ENCODE peak calls at places on chromosomes 13 and 19, in six cellular contexts. Q is A549, J is GM12878, R is tibial artery, C is aorta, U is coronary artery. M is an unnamed sample.

GRCh38 chr19:45558399-45558878 is 26.2 kb downstream of the OPA3 start:
- DNase-seq in U (no peak), R (no peak), C (no peak), Q (peak), J (no peak), M (no peak)

GRCh38 chr19:16273005-16273404 is 51.6 kb upstream of the KLF2 start:
- DNase-seq in C (peak), U (no peak), R (peak), Q (no peak), J (no peak), M (no peak)

GRCh38 chr13:111537843-111538499 is 217.5 kb downstream of the TEX29 start:
- DNase-seq in C (no peak), Q (no peak), J (no peak), U (no peak), R (no peak), M (no peak)

GRCh38 chr13:40996433-40997095 is 22.6 kb downstream of the ELF1 start:
- DNase-seq in R (no peak), U (no peak), J (no peak), Q (no peak), C (no peak), M (no peak)

GRCh38 chr19:39390460-39390758 is 497 bp downstream of the PAF1 start:
- DNase-seq in U (no peak), J (no peak), Q (no peak), C (no peak), R (peak), M (no peak)

GRCh38 chr13:113553541-113554332 is 30.8 kb upstream of the TFDP1 start:
- DNase-seq in Q (no peak), J (no peak), C (peak), U (peak), R (no peak), M (no peak)

GRCh38 chr13:31670831-31671617 is 68.3 kb upstream of the RXFP2 start:
- DNase-seq in Q (no peak), R (no peak), U (no peak), J (no peak), C (no peak), M (no peak)

GRCh38 chr19:8577247-8577646 is at the start of gene MYO1F:
- DNase-seq in R (peak), Q (no peak), J (no peak), U (no peak), C (no peak), M (no peak)

GRCh38 chr13:45341799-45342584 is 1.0 kb upstream of the TPT1 start:
- DNase-seq in J (no peak), R (peak), C (peak), Q (no peak), U (peak), M (no peak)

GRCh38 chr19:29867984-29868383 is 56.2 kb downstream of the CCNE1 start:
- DNase-seq in U (no peak), Q (no peak), C (peak), J (no peak), R (no peak), M (no peak)

GRCh38 chr19:13401388-13401787 is 104.9 kb downstream of the CACNA1A start:
- DNase-seq in C (no peak), Q (peak), J (no peak), U (no peak), R (no peak), M (no peak)

GRCh38 chr13:31209172-31209818 is 9.5 kb downstream of the B3GLCT start:
- DNase-seq in C (no peak), R (peak), U (no peak), J (no peak), Q (no peak), M (no peak)

GRCh38 chr19:45450042-45450380 is 17.8 kb upstream of the FOSB start:
- DNase-seq in R (no peak), Q (no peak), U (no peak), J (no peak), C (no peak), M (no peak)

GRCh38 chr13:46866150-46866549 is 30.7 kb downstream of the HTR2A start:
- DNase-seq in Q (peak), R (peak), U (no peak), J (no peak), C (no peak), M (peak)

GRCh38 chr19:52673014-52673413 is 34.9 kb upstream of the ZNF83 start:
- DNase-seq in C (no peak), U (no peak), R (no peak), Q (no peak), J (no peak), M (no peak)

GRCh38 chr13:35961461-35962220 is 169.5 kb downstream of the DCLK1 start:
- DNase-seq in U (no peak), C (no peak), Q (no peak), J (no peak), R (no peak), M (no peak)

GRCh38 chr19:571127-571974 is 1.0 kb upstream of the BSG start:
- DNase-seq in Q (peak), J (peak), R (no peak), C (peak), U (no peak), M (no peak)

GRCh38 chr19:55232986-55233385 is 4.4 kb upstream of the TMEM86B start:
- DNase-seq in Q (no peak), R (no peak), C (no peak), J (no peak), U (no peak), M (no peak)

GRCh38 chr13:97091202-97091601 is 96.9 kb upstream of the OXGR1 start:
- DNase-seq in C (no peak), U (no peak), J (no peak), Q (no peak), R (no peak), M (no peak)

GRCh38 chr19:1037553-1038115 is 2.3 kb upstream of the ABCA7 start:
- DNase-seq in R (no peak), U (no peak), Q (no peak), J (no peak), C (no peak), M (no peak)

GRCh38 chr13:37476874-37477273 is 121.7 kb downstream of the POSTN start:
- DNase-seq in R (no peak), C (no peak), Q (no peak), J (no peak), U (no peak), M (no peak)

GRCh38 chr13:98774776-98775175 is 22.3 kb upstream of the SLC15A1 start:
- DNase-seq in C (no peak), Q (no peak), J (no peak), U (no peak), R (no peak), M (no peak)

GRCh38 chr13:31627097-31627496 is 112.2 kb upstream of the RXFP2 start:
- DNase-seq in C (no peak), U (no peak), R (no peak), Q (no peak), J (no peak), M (no peak)

GRCh38 chr13:93145199-93145598 is 81.4 kb upstream of the GPC6 start:
- DNase-seq in C (no peak), U (no peak), Q (no peak), R (no peak), J (no peak), M (no peak)

GRCh38 chr13:35283856-35284255 is 192.6 kb downstream of the MAB21L1 start:
- DNase-seq in Q (peak), U (no peak), C (no peak), R (no peak), J (no peak), M (peak)

GRCh38 chr13:52001120-52001731 is 10.0 kb downstream of the ATP7B start:
- DNase-seq in Q (peak), C (no peak), R (no peak), J (no peak), U (no peak), M (no peak)

GRCh38 chr19:30004403-30004802 is 62.4 kb downstream of the URI1 start:
- DNase-seq in C (no peak), J (no peak), Q (no peak), U (no peak), R (no peak), M (no peak)

GRCh38 chr13:18993884-18994660 is 187.6 kb downstream of the TUBA3C start:
- DNase-seq in C (no peak), U (no peak), J (no peak), Q (no peak), R (no peak), M (no peak)

GRCh38 chr13:42418184-42418583 is 146.2 kb downstream of the AKAP11 start:
- DNase-seq in J (no peak), U (no peak), C (no peak), Q (no peak), R (no peak), M (no peak)

GRCh38 chr13:74889321-74889720 is 592.6 kb downstream of the TBC1D4 start:
- DNase-seq in U (no peak), C (no peak), J (no peak), R (no peak), Q (no peak), M (no peak)

GRCh38 chr13:98405690-98406344 is 171.1 kb downstream of the STK24 start:
- DNase-seq in C (no peak), Q (no peak), U (no peak), J (no peak), R (no peak), M (no peak)

GRCh38 chr19:16351133-16351809 is 26.6 kb downstream of the KLF2 start:
- DNase-seq in R (no peak), U (no peak), J (no peak), Q (peak), C (no peak), M (no peak)

GRCh38 chr19:54390942-54391577 is 24.2 kb upstream of the TTYH1 start:
- DNase-seq in R (no peak), U (no peak), C (no peak), J (no peak), Q (peak), M (no peak)

GRCh38 chr19:342801-343421 is 1.7 kb downstream of the MIER2 start:
- DNase-seq in R (peak), Q (no peak), U (no peak), J (peak), C (peak), M (no peak)

GRCh38 chr13:98585398-98585754 is 8.5 kb upstream of the STK24 start:
- DNase-seq in Q (no peak), J (no peak), C (no peak), U (no peak), R (no peak), M (no peak)

GRCh38 chr13:48621056-48621455 is 32.7 kb upstream of the CYSLTR2 start:
- DNase-seq in C (no peak), J (no peak), R (no peak), Q (no peak), U (no peak), M (no peak)

GRCh38 chr13:45542878-45543277 is 72.7 kb downstream of the ERICH6B start:
- DNase-seq in J (no peak), U (no peak), C (no peak), Q (no peak), R (no peak), M (no peak)

GRCh38 chr19:38291855-38292254 is 12.2 kb upstream of the C19orf33 start:
- DNase-seq in J (no peak), R (no peak), C (no peak), U (no peak), Q (no peak), M (no peak)

DNA sequence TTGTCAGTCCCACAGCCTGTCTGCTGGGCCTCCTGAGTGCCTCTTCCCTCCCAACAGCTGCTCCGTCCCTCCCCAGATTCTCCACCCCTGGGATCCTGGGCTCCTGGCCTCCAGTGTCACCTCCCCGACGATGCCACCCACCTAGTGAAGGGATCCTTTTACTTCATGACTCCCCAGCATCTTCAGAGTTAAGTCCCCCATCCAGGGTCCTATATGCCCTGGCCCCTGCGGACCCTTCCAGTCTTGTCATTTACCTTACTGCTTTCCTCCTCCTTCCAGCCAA is 4.5 kb upstream of the PRX start:
- DNase-seq in J (no peak), U (no peak), R (no peak), C (no peak), Q (no peak), M (no peak)
- H3K27ac ChIP-seq in J (peak), U (peak), R (peak), C (no peak), Q (peak), M (no peak)

DNA sequence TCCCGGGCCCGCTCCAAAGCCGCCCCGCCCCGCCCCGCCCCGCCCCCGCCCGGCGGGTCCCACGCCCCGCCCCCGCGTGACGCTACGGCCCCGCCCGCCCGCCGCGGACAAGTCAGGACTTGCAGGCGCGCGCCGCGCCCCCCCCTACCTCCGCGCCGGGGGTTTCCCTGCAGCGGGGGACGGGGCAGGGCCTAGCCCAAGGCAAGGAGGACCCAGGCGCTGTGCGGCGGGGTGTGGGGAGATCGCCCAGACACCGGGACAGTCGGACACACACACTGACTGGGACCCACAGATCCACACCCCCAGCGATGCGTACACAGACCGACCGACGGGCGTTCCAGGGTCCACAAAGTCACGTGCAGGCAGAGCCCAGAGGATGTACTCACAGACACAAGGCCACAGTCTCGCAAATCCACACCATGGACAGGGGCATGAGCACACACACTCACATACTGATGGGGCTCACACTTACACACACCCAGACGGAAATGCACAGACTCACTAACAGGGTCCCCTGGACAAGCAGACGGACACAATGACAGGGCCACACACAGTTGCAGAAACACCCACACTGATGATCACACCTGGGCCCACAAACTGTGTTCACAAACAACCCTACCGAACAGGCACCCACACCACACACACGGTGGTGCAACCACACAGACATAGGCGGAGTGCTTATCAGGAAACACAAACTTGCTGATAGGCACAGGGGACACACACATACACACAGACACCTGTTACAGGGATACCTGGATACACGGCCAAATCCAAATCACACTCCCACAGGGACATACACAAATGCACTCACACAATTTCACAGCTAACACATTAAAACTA is 436 bp upstream of the BBC3 start:
- DNase-seq in C (peak), J (peak), R (peak), Q (peak), U (peak), M (no peak)
- H3K27ac ChIP-seq in C (peak), J (peak), R (peak), Q (peak), U (peak), M (peak)

DNA sequence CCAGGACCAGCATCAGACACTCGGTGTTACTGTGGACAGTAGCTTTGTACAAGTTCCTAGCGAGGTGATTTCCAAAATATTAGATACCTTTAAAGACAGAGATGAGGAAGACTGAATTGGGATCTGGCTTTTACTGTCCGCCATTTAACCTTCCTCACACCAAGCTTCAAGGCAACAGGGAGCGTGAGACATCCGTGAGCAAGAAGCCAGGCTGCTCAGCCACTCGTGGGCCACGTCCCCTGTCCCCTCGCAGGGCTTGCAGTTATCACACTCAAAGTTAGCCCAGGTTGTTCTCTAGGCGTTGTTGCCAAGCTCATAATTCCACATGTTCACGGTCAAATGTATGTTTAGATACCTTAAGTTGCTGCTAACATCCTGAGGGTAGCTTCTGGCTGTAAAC is 102.9 kb downstream of the COL4A2 start:
- DNase-seq in U (peak), C (peak), J (no peak), Q (no peak), R (no peak), M (no peak)
- H3K27ac ChIP-seq in U (peak), C (peak), J (no peak), Q (no peak), R (peak), M (no peak)

DNA sequence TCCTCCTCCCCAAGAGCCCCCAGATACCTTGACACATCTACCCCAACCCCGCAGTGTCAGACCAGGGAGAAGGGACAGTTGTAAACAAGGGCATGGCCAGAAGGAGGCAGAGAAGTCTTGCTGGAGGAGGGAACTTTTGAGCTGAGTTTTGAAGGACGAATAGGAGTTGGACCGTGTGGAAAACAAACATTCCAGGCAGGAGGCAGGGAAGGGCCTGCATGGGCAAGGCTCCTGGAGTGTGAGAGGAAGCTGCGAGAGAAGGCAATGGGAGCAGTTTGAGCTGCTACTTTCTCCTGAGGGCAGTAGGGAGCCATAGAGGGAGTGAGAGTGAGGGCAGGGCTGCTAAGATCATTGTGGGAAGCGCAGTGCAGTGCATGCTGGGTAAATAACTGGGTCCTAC is 23.3 kb downstream of the IL12RB1 start:
- DNase-seq in R (no peak), Q (peak), J (no peak), C (no peak), U (no peak), M (no peak)
- H3K27ac ChIP-seq in R (no peak), Q (no peak), J (no peak), C (no peak), U (no peak), M (no peak)

GRCh38 chr13:77477299-77477848 is 58.1 kb upstream of the SCEL start:
- DNase-seq in Q (no peak), J (no peak), U (no peak), R (no peak), C (no peak), M (no peak)
- H3K27ac ChIP-seq in Q (peak), J (peak), U (no peak), R (no peak), C (no peak), M (no peak)

DNA sequence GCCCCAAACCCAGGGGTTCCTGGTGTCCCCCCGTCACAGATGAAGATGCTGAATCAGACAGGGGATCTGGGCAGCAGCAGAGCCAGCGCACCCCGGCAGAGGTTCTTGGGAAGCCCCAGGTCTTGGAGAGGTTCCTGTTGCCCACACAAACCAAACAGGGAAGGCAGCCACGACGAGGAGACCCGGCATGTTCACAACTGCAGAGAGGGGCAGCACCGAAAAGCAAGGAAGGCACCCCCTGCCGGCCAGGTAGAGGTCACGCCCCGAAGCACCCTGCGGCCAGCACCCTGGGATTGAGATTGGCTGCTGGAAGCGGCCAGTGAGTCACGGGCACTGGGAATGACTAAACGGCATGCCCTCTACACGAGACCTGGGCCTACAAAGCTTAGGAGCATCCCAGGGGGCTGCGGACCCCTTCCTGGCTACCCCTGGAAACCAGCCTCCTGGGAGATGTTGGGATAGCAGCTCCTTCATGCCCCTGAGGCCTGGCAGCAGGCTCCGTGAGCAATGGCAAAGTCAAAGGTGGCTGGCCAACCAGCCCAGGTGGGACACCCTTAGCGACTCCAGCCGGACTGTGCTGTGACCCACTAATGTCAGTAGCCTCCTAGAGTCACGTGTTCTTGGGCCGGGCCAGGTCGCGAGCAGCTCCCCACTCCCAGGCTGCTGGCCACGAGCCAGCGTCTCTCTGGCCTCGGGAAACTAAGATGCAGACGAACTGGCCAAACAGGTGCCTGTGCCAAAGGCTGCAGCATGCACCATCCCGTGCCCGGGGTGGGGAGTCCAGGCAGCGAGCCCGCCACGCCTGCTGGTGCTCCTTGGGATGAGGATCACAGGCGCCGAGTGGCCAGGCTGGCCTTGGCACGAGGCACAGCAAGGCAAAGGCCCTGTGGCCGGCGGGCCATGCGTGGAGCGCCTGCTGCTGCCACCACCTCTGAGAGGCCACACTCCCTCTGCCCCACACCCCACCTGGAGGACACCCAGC is 43.2 kb downstream of the MLLT1 start:
- DNase-seq in U (no peak), Q (no peak), J (no peak), R (no peak), C (peak), M (peak)
- H3K27ac ChIP-seq in U (no peak), Q (no peak), J (no peak), R (no peak), C (no peak), M (no peak)

GRCh38 chr19:3403489-3404323 is 37.3 kb downstream of the NFIC start:
- DNase-seq in C (peak), Q (no peak), U (peak), R (peak), J (no peak), M (no peak)
- H3K27ac ChIP-seq in C (peak), Q (peak), U (peak), R (peak), J (no peak), M (peak)

GRCh38 chr13:73228546-73228945 is 169.7 kb downstream of the KLF5 start:
- DNase-seq in Q (peak), R (no peak), C (no peak), U (no peak), J (no peak), M (no peak)
- H3K27ac ChIP-seq in Q (no peak), R (no peak), C (no peak), U (no peak), J (no peak), M (peak)

M was measured in epithelial cell of prostate.